ENCODE peak calls at places on chromosomes 11 and 22, in seven cellular contexts. I is activated T-cell treated with anti-CD3 and anti-CD28 coated beads, Interleukin-2, amount 50 U/mL, for 72 hours; U is right cardiac atrium; A is naive thymus-derived CD4-positive, alpha-beta T cell; Q is T-helper 17 cell; D is Panc1; E is activated CD8-positive, alpha-beta T cell treated with anti-CD3 and anti-CD28 coated beads, Interleukin-2, amount 10 ng/mL, durations not matched to agents 7 days and 5 days. V is an unnamed sample.

GRCh38 chr11:122584670-122585069 is 70.9 kb upstream of the UBASH3B start:
- ATAC-seq in I (no peak), U (no peak), A (no peak), Q (no peak), D (no peak), E (no peak), V (no peak)

GRCh38 chr11:35174666-35175065 is 35.7 kb downstream of the CD44 start:
- ATAC-seq in I (no peak), U (no peak), A (no peak), Q (no peak), D (no peak), E (peak), V (no peak)

GRCh38 chr11:8068605-8069221 is 12.3 kb upstream of the TUB start:
- ATAC-seq in I (no peak), U (peak), A (no peak), Q (no peak), D (no peak), E (no peak), V (no peak)

GRCh38 chr11:129023968-129024676 is 81.5 kb upstream of the TP53AIP1 start:
- ATAC-seq in I (no peak), U (peak), A (peak), Q (peak), D (peak), E (peak), V (no peak)

GRCh38 chr11:73383249-73384126 is 7.3 kb downstream of the RELT start:
- ATAC-seq in I (no peak), U (no peak), A (no peak), Q (no peak), D (peak), E (no peak), V (peak)

GRCh38 chr22:36055376-36056310 is 27.0 kb upstream of the RBFOX2 start:
- ATAC-seq in I (no peak), U (peak), A (no peak), Q (no peak), D (no peak), E (no peak), V (no peak)

GRCh38 chr11:83042966-83043711 is 28.6 kb downstream of the RAB30 start:
- ATAC-seq in I (no peak), U (peak), A (no peak), Q (no peak), D (peak), E (no peak), V (no peak)

GRCh38 chr11:74265256-74265655 is 46.2 kb downstream of the P4HA3 start:
- ATAC-seq in I (no peak), U (no peak), A (no peak), Q (no peak), D (no peak), E (no peak), V (no peak)

GRCh38 chr11:128724891-128725611 is 31.2 kb downstream of the FLI1 start:
- ATAC-seq in I (peak), U (no peak), A (peak), Q (peak), D (no peak), E (peak), V (peak)

GRCh38 chr11:57903441-57904123 is 120.1 kb upstream of the OR9Q1 start:
- ATAC-seq in I (peak), U (peak), A (peak), Q (no peak), D (peak), E (peak), V (peak)

GRCh38 chr22:24543679-24544243 is 11.2 kb downstream of the GUCD1 start:
- ATAC-seq in I (no peak), U (no peak), A (no peak), Q (no peak), D (no peak), E (no peak), V (no peak)

GRCh38 chr11:36432093-36432469 is 78.0 kb downstream of the TRAF6 start:
- ATAC-seq in I (peak), U (no peak), A (no peak), Q (no peak), D (no peak), E (no peak), V (no peak)

GRCh38 chr11:76077575-76078150 is 128.6 kb downstream of the WNT11 start:
- ATAC-seq in I (no peak), U (no peak), A (no peak), Q (no peak), D (no peak), E (no peak), V (no peak)

GRCh38 chr11:123196060-123196714 is 1.1 kb upstream of the CLMP start:
- ATAC-seq in I (peak), U (peak), A (no peak), Q (no peak), D (no peak), E (peak), V (no peak)

GRCh38 chr11:103594283-103594682 is 442.2 kb upstream of the DDI1 start:
- ATAC-seq in I (no peak), U (no peak), A (no peak), Q (no peak), D (no peak), E (no peak), V (peak)

GRCh38 chr22:47098121-47098520 is 335.7 kb downstream of the TBC1D22A start:
- ATAC-seq in I (no peak), U (no peak), A (no peak), Q (no peak), D (no peak), E (no peak), V (no peak)

GRCh38 chr11:115580927-115581680 is 76.9 kb upstream of the CADM1 start:
- ATAC-seq in I (no peak), U (peak), A (no peak), Q (no peak), D (no peak), E (no peak), V (no peak)

GRCh38 chr11:111745719-111746504 is 20.3 kb downstream of the PPP2R1B start:
- ATAC-seq in I (no peak), U (no peak), A (no peak), Q (no peak), D (no peak), E (no peak), V (no peak)

GRCh38 chr11:134639586-134640330 is 227.7 kb upstream of the B3GAT1 start:
- ATAC-seq in I (no peak), U (no peak), A (no peak), Q (no peak), D (no peak), E (no peak), V (no peak)

GRCh38 chr11:118086913-118087768 is at the start of gene SMIM35:
- ATAC-seq in I (no peak), U (no peak), A (no peak), Q (no peak), D (no peak), E (no peak), V (no peak)

GRCh38 chr11:129348813-129349212 is 26.8 kb upstream of the BARX2 start:
- ATAC-seq in I (no peak), U (no peak), A (peak), Q (no peak), D (no peak), E (no peak), V (no peak)

V was measured in stimulated activated memory B cell treated with anti-CD40 and anti-IgM and Interleukin-4, amounts not matched to agents 10 μg/mL and 1 μg/mL and 100 μg/mL, for 72 hours.